ENCODE peak calls at places on chromosomes 13 and 19, in four cellular contexts. One of them, this sample, is unnamed.

GRCh38 chr19:53511933-53512374 is 26.0 kb upstream of the ZNF331 start:
- DNase-seq in brain pericyte: no peak
- DNase-seq in AG09319: peak
- DNase-seq in esophagus squamous epithelium: no peak
- DNase-seq in this sample: no peak

GRCh38 chr19:43504426-43505185 is at the start of gene PHLDB3:
- DNase-seq in brain pericyte: no peak
- DNase-seq in AG09319: no peak
- DNase-seq in esophagus squamous epithelium: no peak
- DNase-seq in this sample: no peak

GRCh38 chr13:32278456-32278855 is 36.7 kb downstream of the ZAR1L start:
- DNase-seq in brain pericyte: no peak
- DNase-seq in AG09319: no peak
- DNase-seq in esophagus squamous epithelium: no peak
- DNase-seq in this sample: peak

GRCh38 chr19:30635026-30635985 is 263.1 kb downstream of the ZNF536 start:
- DNase-seq in brain pericyte: no peak
- DNase-seq in AG09319: no peak
- DNase-seq in esophagus squamous epithelium: no peak
- DNase-seq in this sample: no peak

GRCh38 chr13:51158365-51158764 is 47.3 kb upstream of the C13orf42 start:
- DNase-seq in brain pericyte: no peak
- DNase-seq in AG09319: no peak
- DNase-seq in esophagus squamous epithelium: no peak
- DNase-seq in this sample: no peak

GRCh38 chr13:111114362-111115050 is 604 bp upstream of the ARHGEF7 start:
- DNase-seq in brain pericyte: no peak
- DNase-seq in AG09319: no peak
- DNase-seq in esophagus squamous epithelium: no peak
- DNase-seq in this sample: no peak

GRCh38 chr19:1465191-1466016 is 13.6 kb downstream of the C19orf25 start:
- DNase-seq in brain pericyte: no peak
- DNase-seq in AG09319: no peak
- DNase-seq in esophagus squamous epithelium: no peak
- DNase-seq in this sample: no peak

GRCh38 chr19:54462713-54463530 is 656 bp downstream of the LENG9 start:
- DNase-seq in brain pericyte: no peak
- DNase-seq in AG09319: no peak
- DNase-seq in esophagus squamous epithelium: no peak
- DNase-seq in this sample: no peak

This sample was measured in AG04449.